ENCODE peak calls at places on chromosomes 5 and 9, in four cellular contexts. C is K562, Q is HepG2, O is H1. V is an unnamed sample.

GRCh38 chr9:806285-807156 is 35.0 kb upstream of the DMRT1 start:
- DNase-seq in O (no peak), Q (peak; percentile 35), C (no peak), V (peak; percentile 4)

GRCh38 chr9:99588299-99588698 is 233.4 kb upstream of the NR4A3 start:
- DNase-seq in C (no peak), O (no peak), Q (no peak), V (no peak)

GRCh38 chr5:55308254-55308836 is 556 bp downstream of the MTREX start:
- DNase-seq in O (no peak), Q (peak; percentile 4), C (no peak), V (no peak)

GRCh38 chr5:89047591-89047990 is 164.6 kb upstream of the MEF2C start:
- DNase-seq in Q (no peak), O (no peak), C (no peak), V (no peak)

GRCh38 chr9:136821333-136822031 is 13.7 kb downstream of the RABL6 start:
- DNase-seq in O (no peak), Q (no peak), C (peak; percentile 53), V (no peak)

GRCh38 chr5:5739490-5739945 is 317.0 kb downstream of the ICE1 start:
- DNase-seq in O (no peak), Q (no peak), C (no peak), V (no peak)

GRCh38 chr5:143554918-143555477 is 151.5 kb upstream of the NR3C1 start:
- DNase-seq in O (no peak), Q (peak; percentile 93), C (no peak), V (no peak)

GRCh38 chr9:71646131-71646530 is 122.2 kb downstream of the CEMIP2 start:
- DNase-seq in Q (no peak), O (no peak), C (no peak), V (no peak)

GRCh38 chr9:133591116-133591910 is 17.9 kb downstream of the FAM163B start:
- DNase-seq in C (no peak), O (no peak), Q (no peak), V (no peak)

GRCh38 chr5:16570121-16570815 is 46.5 kb downstream of the RETREG1 start:
- DNase-seq in O (no peak), C (no peak), Q (no peak), V (no peak)

GRCh38 chr9:91991621-91992435 is 41.8 kb upstream of the ROR2 start:
- DNase-seq in O (peak; percentile 27), C (no peak), Q (no peak), V (no peak)
- TF ChIP-seq CBX5 in O (no peak), C (no peak), Q (no peak), V (no peak)

GRCh38 chr5:77627869-77628674 is 10.4 kb downstream of the OTP start:
- DNase-seq in O (peak; percentile 80), Q (no peak), C (no peak), V (no peak)
- H3K9me3 ChIP-seq in O (no peaks in the 10 kb centered on the region), Q (no peaks in the 10 kb centered on the region), C (no peaks in the 10 kb centered on the region), V (peaks cover 3% of the 10 kb centered on the region)

GRCh38 chr5:79686799-79687198 is 2.8 kb upstream of the CMYA5 start:
- DNase-seq in Q (no peak), O (no peak), C (no peak), V (no peak)
- TF ChIP-seq CBX5 in Q (no peak), O (no peak), C (no peak), V (no peak)

GRCh38 chr9:114314256-114314867 is 8.5 kb upstream of the ORM1 start:
- DNase-seq in C (no peak), Q (no peak), O (peak; percentile 33), V (no peak)

GRCh38 chr9:114314881-114315722 is 7.8 kb upstream of the ORM1 start:
- DNase-seq in C (no peak), Q (no peak), O (peak; percentile 40), V (no peak)

GRCh38 chr9:114316605-114317230 is 6.2 kb upstream of the ORM1 start:
- DNase-seq in Q (no peak), O (peak; percentile 37), C (no peak), V (no peak)

GRCh38 chr9:114317665-114318357 is 5.1 kb upstream of the ORM1 start:
- DNase-seq in Q (no peak), O (peak; percentile 22), C (no peak), V (no peak)

GRCh38 chr9:114315723-114316363 is 7.1 kb upstream of the ORM1 start:
- DNase-seq in C (no peak), Q (no peak), O (peak; percentile 2), V (no peak)
- H3K9me3 ChIP-seq in C (no peaks in the 10 kb centered on the region), Q (no peaks in the 10 kb centered on the region), O (no peaks in the 10 kb centered on the region), V (no peaks in the 10 kb centered on the region)

GRCh38 chr5:157959355-157959754 is 100.4 kb upstream of the CLINT1 start:
- DNase-seq in O (no peak), Q (no peak), C (no peak), V (no peak)
- TF ChIP-seq CBX5 in O (no peak), Q (no peak), C (no peak), V (no peak)

DNA sequence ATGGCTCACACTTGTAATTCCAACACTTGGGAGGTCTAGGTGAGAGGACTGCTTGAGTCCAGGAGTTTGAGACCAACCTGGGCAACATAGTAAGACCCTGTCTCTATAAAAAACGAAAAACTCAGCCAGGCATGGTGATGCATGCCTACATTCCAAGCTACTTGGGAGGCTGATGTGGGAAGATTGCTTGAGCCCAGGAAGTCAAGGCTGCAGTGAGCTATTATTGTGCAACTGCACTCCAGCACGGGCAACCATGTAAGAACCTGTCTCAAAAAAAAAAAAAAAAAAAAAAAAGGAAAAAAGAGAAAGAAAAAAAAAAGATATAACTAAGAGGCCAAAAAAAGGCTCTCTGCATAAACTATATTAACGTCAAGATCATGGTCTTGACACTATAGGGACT is 27.3 kb downstream of the GIN1 start:
- DNase-seq in Q (no peak), C (no peak), O (no peak), V (no peak)
- H3K9me3 ChIP-seq in Q (no peaks in the 10 kb centered on the region), C (no peaks in the 10 kb centered on the region), O (no peaks in the 10 kb centered on the region), V (no peaks in the 10 kb centered on the region)

GRCh38 chr5:175778951-175779475 is 92.4 kb upstream of the CPLX2 start:
- DNase-seq in C (no peak), O (no peak), Q (peak; percentile 29), V (no peak)
- TF ChIP-seq CBX5 in C (no peak), O (no peak), Q (no peak), V (no peak)

GRCh38 chr9:137951107-137951506 is 73.5 kb downstream of the CACNA1B start:
- DNase-seq in O (no peak), Q (no peak), C (no peak), V (no peak)

GRCh38 chr9:137951597-137952490 is 74.3 kb downstream of the CACNA1B start:
- DNase-seq in C (no peak), O (no peak), Q (no peak), V (no peak)

GRCh38 chr9:137947012-137947411 is 69.4 kb downstream of the CACNA1B start:
- DNase-seq in C (no peak), Q (no peak), O (no peak), V (no peak)

GRCh38 chr9:137948642-137949041 is 71.1 kb downstream of the CACNA1B start:
- DNase-seq in O (no peak), C (no peak), Q (no peak), V (no peak)

DNA sequence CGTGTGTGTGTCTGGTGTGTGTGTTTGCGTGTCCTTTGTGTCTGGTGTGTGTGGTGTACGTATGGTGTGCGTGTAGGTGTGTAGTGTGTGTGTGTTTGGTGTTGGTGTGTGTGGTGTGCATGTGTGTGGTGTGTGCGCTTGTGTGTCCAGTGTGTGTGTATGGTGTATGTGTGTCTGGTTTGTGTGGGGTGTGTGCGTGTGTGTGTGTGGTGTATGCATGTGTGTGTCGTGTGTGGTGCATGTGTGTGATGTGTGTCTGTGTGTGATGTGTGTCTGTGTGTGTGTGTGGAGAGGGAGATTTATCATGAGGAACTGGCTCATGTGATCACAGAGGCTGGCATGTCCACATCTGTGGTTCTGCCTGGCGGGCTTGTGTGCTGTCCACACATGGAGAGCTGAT is 71.7 kb downstream of the CACNA1B start:
- DNase-seq in O (no peak), C (no peak), Q (no peak), V (no peak)
- H3K9me3 ChIP-seq in O (peaks cover 84% of the 10 kb centered on the region), C (no peaks in the 10 kb centered on the region), Q (peaks cover 44% of the 10 kb centered on the region), V (peaks cover 4% of the 10 kb centered on the region)

GRCh38 chr9:116488373-116488772 is 198.7 kb upstream of the TRIM32 start:
- DNase-seq in Q (no peak), C (no peak), O (no peak), V (no peak)
- TF ChIP-seq CBX5 in Q (no peak), C (no peak), O (no peak), V (no peak)

DNA sequence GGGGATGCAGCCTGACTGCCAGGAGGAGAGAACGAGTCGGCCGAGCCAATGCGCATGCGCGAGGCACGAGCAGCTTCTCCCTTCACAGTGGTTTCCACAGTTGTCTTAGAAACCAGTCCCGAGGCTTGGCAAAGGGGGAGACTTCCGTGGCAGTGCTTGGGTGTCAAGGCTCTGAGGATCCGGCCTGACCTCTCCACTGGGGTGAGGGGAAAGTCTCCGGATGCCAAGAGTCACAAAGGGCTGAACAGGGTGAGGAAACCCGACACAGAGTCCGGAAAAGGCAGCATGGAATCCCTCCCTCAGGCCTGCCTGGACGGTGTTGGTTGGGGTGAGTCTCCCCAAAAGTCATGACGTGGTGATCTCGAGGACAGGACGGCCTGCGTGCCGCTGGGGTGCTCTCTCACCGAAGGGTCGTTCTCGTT is 475.5 kb downstream of the SPATA31A7 start:
- DNase-seq in O (no peak), Q (no peak), C (peak; percentile 12), V (no peak)
- H3K9me3 ChIP-seq in O (peaks cover 56% of the 10 kb centered on the region), Q (no peaks in the 10 kb centered on the region), C (no peaks in the 10 kb centered on the region), V (no peaks in the 10 kb centered on the region)

V was measured in GM12878.